ENCODE peak calls at places on chromosomes 1 and 21, in four cellular contexts. P is choroid plexus epithelial cell, W is A549, D is PC-3. Q is an unnamed sample.

GRCh38 chr1:165078391-165078790 is 278.1 kb downstream of the LMX1A start:
- DNase-seq in P (no peak), W (no peak), D (no peak), Q (no peak)

GRCh38 chr1:55747285-55747890 is 532.2 kb upstream of the USP24 start:
- DNase-seq in P (peak), W (no peak), D (no peak), Q (peak)

GRCh38 chr1:20255666-20256065 is 35.0 kb upstream of the VWA5B1 start:
- DNase-seq in P (peak), W (peak), D (peak), Q (peak)

GRCh38 chr21:40507978-40508377 is 339.0 kb downstream of the DSCAM start:
- DNase-seq in P (no peak), W (peak), D (peak), Q (no peak)

GRCh38 chr1:53722025-53722424 is 16.9 kb downstream of the GLIS1 start:
- DNase-seq in P (peak), W (no peak), D (no peak), Q (peak)

GRCh38 chr1:201582977-201583376 is 44.0 kb downstream of the NAV1 start:
- DNase-seq in P (no peak), W (no peak), D (no peak), Q (no peak)

GRCh38 chr1:82755671-82756070 is 954.9 kb downstream of the ADGRL2 start:
- DNase-seq in P (peak), W (no peak), D (no peak), Q (no peak)

GRCh38 chr21:17903029-17903806 is 84.1 kb upstream of the C21orf91 start:
- DNase-seq in P (peak), W (no peak), D (peak), Q (peak)

GRCh38 chr21:17513214-17514123 is 626 bp downstream of the CXADR start:
- DNase-seq in P (peak), W (peak), D (peak), Q (peak)

GRCh38 chr1:84598846-84599741 is 24.9 kb upstream of the CTBS start:
- DNase-seq in P (peak), W (no peak), D (peak), Q (peak)

GRCh38 chr1:82386365-82387069 is 585.8 kb downstream of the ADGRL2 start:
- DNase-seq in P (no peak), W (no peak), D (no peak), Q (peak)

GRCh38 chr1:1080951-1081310 is 6.8 kb upstream of the RNF223 start:
- DNase-seq in P (no peak), W (no peak), D (no peak), Q (no peak)

GRCh38 chr1:25766721-25767436 is 33.1 kb upstream of the SELENON start:
- DNase-seq in P (no peak), W (no peak), D (peak), Q (no peak)

GRCh38 chr1:162632743-162633326 is 571 bp downstream of the DDR2 start:
- DNase-seq in P (peak), W (no peak), D (no peak), Q (peak)

GRCh38 chr1:167516404-167517388 is 1.6 kb downstream of the CD247 start:
- DNase-seq in P (no peak), W (no peak), D (no peak), Q (no peak)

GRCh38 chr1:56397811-56398231 is 181.5 kb downstream of the PLPP3 start:
- DNase-seq in P (peak), W (no peak), D (peak), Q (peak)

GRCh38 chr1:229885568-229886495 is 181.2 kb upstream of the GALNT2 start:
- DNase-seq in P (no peak), W (no peak), D (no peak), Q (no peak)

GRCh38 chr1:156749429-156750118 is 1.9 kb downstream of the HDGF start:
- DNase-seq in P (no peak), W (peak), D (peak), Q (no peak)

GRCh38 chr1:92483442-92484170 is 3.1 kb downstream of the GFI1 start:
- DNase-seq in P (no peak), W (no peak), D (peak), Q (no peak)

GRCh38 chr1:215583185-215583692 is 16.1 kb downstream of the KCTD3 start:
- DNase-seq in P (peak), W (no peak), D (peak), Q (no peak)

GRCh38 chr1:17633654-17634053 is 94.2 kb downstream of the ARHGEF10L start:
- DNase-seq in P (peak), W (no peak), D (peak), Q (peak)

GRCh38 chr1:156282143-156282478 is 514 bp downstream of the SMG5 start:
- DNase-seq in P (no peak), W (peak), D (peak), Q (no peak)

GRCh38 chr21:34510148-34511142 is 1.6 kb downstream of the KCNE1 start:
- DNase-seq in P (peak), W (peak), D (peak), Q (peak)

GRCh38 chr1:40646385-40646784 is 19.1 kb downstream of the RIMS3 start:
- DNase-seq in P (peak), W (no peak), D (peak), Q (peak)

GRCh38 chr1:234406871-234407270 is 33.6 kb downstream of the COA6 start:
- DNase-seq in P (no peak), W (no peak), D (no peak), Q (no peak)

GRCh38 chr1:90723561-90724108 is 6.5 kb upstream of the BARHL2 start:
- DNase-seq in P (no peak), W (no peak), D (no peak), Q (no peak)

GRCh38 chr1:7265771-7266371 is 480.6 kb downstream of the CAMTA1 start:
- DNase-seq in P (peak), W (peak), D (peak), Q (peak)

GRCh38 chr1:2098839-2099785 is 48.9 kb downstream of the PRKCZ start:
- DNase-seq in P (no peak), W (no peak), D (no peak), Q (no peak)

GRCh38 chr1:41735587-41736290 is 183.0 kb downstream of the HIVEP3 start:
- DNase-seq in P (peak), W (no peak), D (no peak), Q (peak)

GRCh38 chr1:25743164-25744139 is 56.5 kb upstream of the SELENON start:
- DNase-seq in P (peak), W (no peak), D (no peak), Q (peak)

GRCh38 chr21:31142600-31142999 is 104.3 kb upstream of the KRTAP19-8 start:
- DNase-seq in P (no peak), W (no peak), D (peak), Q (no peak)

GRCh38 chr1:44894591-44894990 is 51.5 kb upstream of the PTCH2 start:
- DNase-seq in P (peak), W (no peak), D (peak), Q (peak)

GRCh38 chr21:42308161-42308913 is 6.9 kb downstream of the TFF3 start:
- DNase-seq in P (no peak), W (no peak), D (no peak), Q (no peak)

GRCh38 chr1:21801100-21801499 is 11.0 kb upstream of the LDLRAD2 start:
- DNase-seq in P (peak), W (no peak), D (peak), Q (no peak)

GRCh38 chr1:108678696-108679095 is 13.4 kb upstream of the PRPF38B start:
- DNase-seq in P (no peak), W (no peak), D (no peak), Q (no peak)

GRCh38 chr1:97814804-97815203 is 106.0 kb downstream of the DPYD start:
- DNase-seq in P (no peak), W (no peak), D (no peak), Q (no peak)

GRCh38 chr1:243420968-243421675 is 165.3 kb downstream of the SDCCAG8 start:
- DNase-seq in P (peak), W (no peak), D (peak), Q (no peak)
- H3K4me3 ChIP-seq in P (peak), W (peak), D (peak), Q (no peak)

DNA sequence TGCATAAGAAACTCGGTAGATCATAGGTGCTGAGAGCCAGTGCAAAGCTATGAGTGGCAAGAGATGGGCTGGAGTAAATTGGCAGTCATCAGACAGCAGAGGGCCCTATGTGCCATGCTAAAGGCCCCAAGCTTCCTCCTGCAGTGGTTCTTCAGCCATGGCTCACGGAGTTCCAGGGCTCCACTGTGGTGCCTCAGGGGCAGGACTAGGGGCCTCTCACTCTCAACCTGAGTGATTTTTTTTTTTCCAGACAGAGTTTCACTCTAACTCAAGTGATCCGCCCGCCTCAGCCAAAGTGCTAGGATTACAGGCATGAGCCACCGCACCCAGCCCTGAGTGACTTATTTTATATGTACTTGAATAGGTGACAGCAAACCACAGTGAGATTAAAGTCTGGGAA is 10.4 kb upstream of the GJA8 start:
- DNase-seq in P (peak), W (peak), D (peak), Q (no peak)
- TF ChIP-seq CTCF in P (peak), W (no peak), D (no peak), Q (no peak)

DNA sequence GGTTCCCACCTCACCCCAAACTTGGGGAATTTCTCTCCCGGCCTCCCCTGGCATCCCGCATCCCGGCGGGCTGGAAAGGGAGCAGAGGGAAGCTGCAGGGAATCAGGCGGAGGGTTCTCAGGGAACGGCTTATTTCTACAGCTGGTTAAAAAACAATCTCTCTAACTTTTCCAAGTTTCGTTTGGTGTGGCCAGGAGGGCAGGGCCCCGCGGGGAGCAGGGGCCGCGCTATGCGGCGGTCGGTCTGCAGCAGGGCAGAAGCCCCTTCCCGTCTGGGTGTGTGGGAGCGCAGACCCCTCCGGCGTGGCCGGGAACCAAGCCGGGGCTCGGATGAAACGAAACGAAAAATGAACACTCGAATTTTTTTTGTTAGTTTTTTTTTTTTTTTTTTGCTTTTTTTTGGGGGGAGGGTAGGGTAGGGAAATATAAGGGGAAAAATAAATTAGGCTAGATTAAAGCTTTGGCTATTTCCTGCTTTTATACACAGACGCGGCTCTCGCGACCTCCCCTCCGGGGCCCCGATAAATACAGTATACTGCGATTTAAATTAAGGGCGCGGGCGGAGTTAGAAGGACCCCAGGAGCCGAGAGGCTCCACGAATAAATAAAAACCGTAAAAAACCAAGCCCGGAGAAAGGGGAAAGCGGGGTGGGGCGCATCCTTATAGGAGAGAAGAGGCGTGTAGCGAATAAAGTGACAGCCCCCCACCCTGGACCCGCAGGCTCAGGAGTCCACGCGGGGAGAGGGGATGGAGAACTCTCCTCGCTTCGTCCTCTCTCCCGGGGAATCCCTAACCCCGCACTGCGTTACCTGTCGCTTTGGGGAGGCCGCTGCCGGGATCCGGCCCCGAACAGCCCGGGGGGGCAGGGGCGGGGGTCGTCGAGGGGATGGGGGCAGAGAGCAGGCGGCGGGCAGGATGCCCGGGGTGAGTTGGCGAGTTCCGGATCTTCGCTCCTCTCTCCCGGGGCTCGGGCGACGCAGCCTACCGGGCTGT is 2.1 kb downstream of the POU3F1 start:
- DNase-seq in P (no peak), W (no peak), D (no peak), Q (peak)
- H3K4me3 ChIP-seq in P (peak), W (peak), D (no peak), Q (peak)

DNA sequence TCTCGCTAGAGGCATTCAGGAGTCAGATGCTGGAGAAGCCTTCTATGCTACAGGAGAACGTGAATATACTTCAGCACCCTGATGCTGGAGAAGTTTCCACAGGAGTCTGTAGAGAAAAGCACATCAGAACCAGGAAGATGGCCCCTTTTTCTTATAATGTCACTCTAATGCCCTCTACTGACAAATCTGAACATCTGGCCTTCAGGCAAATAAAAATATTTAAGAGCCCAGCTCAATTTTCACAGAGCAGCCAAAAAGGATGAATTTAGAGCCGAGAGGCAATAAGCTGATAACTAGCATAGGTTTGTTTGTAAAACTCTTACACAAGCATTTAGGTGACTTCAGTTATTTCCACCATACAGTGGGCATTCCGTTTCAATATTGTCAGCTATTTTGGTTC is 3.8 kb upstream of the RRP15 start:
- DNase-seq in P (no peak), W (peak), D (no peak), Q (peak)
- TF ChIP-seq CTCF in P (no peak), W (peak), D (peak), Q (no peak)

GRCh38 chr1:239718571-239718970 is 332.2 kb downstream of the CHRM3 start:
- DNase-seq in P (no peak), W (no peak), D (no peak), Q (no peak)

GRCh38 chr1:239719642-239720258 is 333.4 kb downstream of the CHRM3 start:
- DNase-seq in P (peak), W (no peak), D (no peak), Q (no peak)

GRCh38 chr1:239717097-239718051 is 331.0 kb downstream of the CHRM3 start:
- DNase-seq in P (no peak), W (peak), D (peak), Q (no peak)

GRCh38 chr1:239722080-239722479 is 335.7 kb downstream of the CHRM3 start:
- DNase-seq in P (no peak), W (no peak), D (peak), Q (no peak)

DNA sequence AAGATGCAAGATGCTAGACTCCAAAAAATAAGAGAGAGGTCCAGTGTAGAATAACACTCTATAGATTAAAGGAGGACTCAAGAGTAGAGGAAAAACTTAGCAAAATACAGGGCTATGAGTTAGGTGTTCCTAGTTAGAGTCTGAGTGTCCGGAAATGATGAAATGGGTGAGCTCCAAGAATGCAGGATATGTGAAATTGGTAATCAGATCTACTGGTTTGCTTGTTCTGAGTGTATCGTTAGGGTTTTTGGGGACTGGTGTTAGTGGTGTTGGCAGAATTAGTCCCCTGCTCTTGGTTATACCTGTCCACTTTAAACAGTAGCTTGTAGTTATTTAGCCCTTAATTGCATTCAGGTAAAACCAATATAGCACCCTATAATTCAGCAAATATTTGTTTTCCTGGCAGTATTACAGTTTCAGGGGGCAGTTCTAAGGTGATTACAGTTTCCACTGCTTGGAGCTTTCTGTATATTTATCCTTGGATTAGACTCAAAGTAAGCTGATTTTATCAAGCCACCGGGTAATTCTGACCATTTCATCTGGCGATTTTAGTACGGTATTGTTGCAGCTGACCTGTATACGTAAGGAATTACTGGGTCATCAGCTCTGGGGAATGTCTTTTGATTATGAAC is 332.7 kb downstream of the CHRM3 start:
- DNase-seq in P (no peak), W (no peak), D (no peak), Q (no peak)
- H3K4me3 ChIP-seq in P (no peak), W (no peak), D (no peak), Q (no peak)

DNA sequence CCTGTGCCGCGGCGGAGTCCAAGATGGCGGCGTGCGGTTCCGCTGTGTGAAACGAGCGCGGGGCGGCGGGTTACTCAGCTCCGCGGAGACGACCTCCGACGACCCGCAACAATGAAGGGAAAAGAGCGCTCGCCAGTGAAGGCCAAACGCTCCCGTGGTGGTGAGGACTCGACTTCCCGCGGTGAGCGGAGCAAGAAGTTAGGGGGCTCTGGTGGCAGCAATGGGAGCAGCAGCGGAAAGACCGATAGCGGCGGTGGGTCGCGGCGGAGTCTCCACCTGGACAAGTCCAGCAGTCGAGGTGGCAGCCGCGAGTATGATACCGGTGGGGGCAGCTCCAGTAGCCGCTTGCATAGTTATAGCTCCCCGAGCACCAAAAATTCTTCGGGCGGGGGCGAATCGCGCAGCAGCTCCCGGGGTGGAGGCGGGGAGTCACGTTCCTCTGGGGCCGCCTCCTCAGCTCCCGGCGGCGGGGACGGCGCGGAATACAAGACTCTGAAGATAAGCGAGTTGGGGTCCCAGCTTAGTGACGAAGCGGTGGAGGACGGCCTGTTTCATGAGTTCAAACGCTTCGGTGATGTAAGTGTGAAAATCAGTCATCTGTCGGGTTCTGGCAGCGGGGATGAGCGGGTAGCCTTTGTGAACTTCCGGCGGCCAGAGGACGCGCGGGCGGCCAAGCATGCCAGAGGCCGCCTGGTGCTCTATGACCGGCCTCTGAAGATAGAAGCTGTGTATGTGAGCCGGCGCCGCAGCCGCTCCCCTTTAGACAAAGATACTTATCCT is 440 bp downstream of the RBM15 start:
- DNase-seq in P (peak), W (peak), D (peak), Q (peak)
- TF ChIP-seq CTCF in P (peak), W (no peak), D (peak), Q (peak)

DNA sequence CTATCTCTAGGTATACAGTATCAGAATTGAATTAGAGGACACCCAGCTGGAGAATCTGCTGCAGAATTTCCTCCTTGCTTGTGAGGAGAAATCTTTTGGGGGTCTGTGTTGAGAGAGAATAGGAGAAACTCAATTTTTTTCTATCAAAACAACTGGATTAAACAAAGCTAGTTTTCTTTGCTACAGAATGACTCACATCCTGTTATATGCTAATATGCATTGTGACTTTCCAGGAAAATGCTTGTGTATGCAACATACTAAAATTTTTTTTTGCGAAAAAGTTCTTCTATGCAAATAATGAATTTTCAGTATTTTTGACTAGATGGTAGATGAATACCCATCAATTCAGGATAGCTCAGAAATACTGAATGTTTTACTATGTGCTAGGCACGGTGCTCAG is 2.2 kb downstream of the VAMP4 start:
- DNase-seq in P (peak), W (no peak), D (peak), Q (peak)
- H3K4me3 ChIP-seq in P (no peak), W (no peak), D (peak), Q (no peak)

Q was measured in fibroblast of the aortic adventitia.